ENCODE peak calls at places on chromosomes 2 and 18, in eight cellular contexts. F, R, U, J, B, X, D and N are unnamed samples.
A peak's percentile ranks its signal among the peaks of the same experiment; 100 is the strongest.

GRCh38 chr2:112706170-112706664 is 14.6 kb upstream of the NT5DC4 start:
- DNase-seq in B (no peak), X (no peak), F (peak; percentile 60), R (no peak), D (peak; percentile 71), U (no peak), J (peak; percentile 10), N (no peak)

GRCh38 chr2:149799296-149799695 is 211.7 kb upstream of the MMADHC start:
- DNase-seq in J (no peak), B (peak; percentile 35), D (peak; percentile 74), R (peak; percentile 19), U (no peak), F (peak; percentile 56), X (no peak), N (peak; percentile 42)

GRCh38 chr2:86035883-86036789 is 69.5 kb downstream of the POLR1A start:
- DNase-seq in F (peak; percentile 58), X (peak; percentile 87), U (peak; percentile 26), B (no peak), J (peak; percentile 72), R (peak; percentile 25), D (peak; percentile 90), N (peak; percentile 17)

GRCh38 chr18:11005528-11005927 is 143.8 kb downstream of the PIEZO2 start:
- DNase-seq in B (peak; percentile 36), D (peak; percentile 99), J (peak; percentile 61), U (peak; percentile 26), F (peak; percentile 1), R (peak; percentile 52), X (peak; percentile 74), N (peak; percentile 56)

GRCh38 chr2:2827691-2828315 is 496.7 kb upstream of the MYT1L start:
- DNase-seq in F (no peak), U (no peak), R (no peak), B (no peak), J (no peak), D (no peak), X (peak; percentile 33), N (no peak)

GRCh38 chr2:3199660-3200345 is 177.8 kb downstream of the EIPR1 start:
- DNase-seq in X (no peak), R (no peak), J (peak; percentile 26), B (no peak), F (no peak), D (no peak), U (no peak), N (no peak)

GRCh38 chr18:31664101-31664500 is 20.3 kb downstream of the B4GALT6 start:
- DNase-seq in J (no peak), U (no peak), X (no peak), F (no peak), R (no peak), D (no peak), B (no peak), N (no peak)

GRCh38 chr2:69469784-69470183 is 32.5 kb upstream of the NFU1 start:
- DNase-seq in F (peak; percentile 62), R (no peak), X (no peak), D (peak; percentile 26), B (no peak), U (no peak), J (no peak), N (no peak)

GRCh38 chr18:56377161-56377560 is 261.2 kb downstream of the TXNL1 start:
- DNase-seq in R (no peak), J (no peak), B (no peak), D (no peak), X (no peak), U (no peak), F (no peak), N (no peak)

GRCh38 chr18:44680271-44681038 is at the start of gene SETBP1:
- DNase-seq in J (peak; percentile 86), B (peak; percentile 31), F (peak; percentile 56), D (peak; percentile 40), X (peak; percentile 67), R (peak; percentile 52), U (peak; percentile 42), N (peak; percentile 23)

GRCh38 chr2:141015339-141016047 is 1115.3 kb downstream of the LRP1B start:
- DNase-seq in X (no peak), R (no peak), F (no peak), D (peak; percentile 3), B (no peak), J (no peak), U (no peak), N (no peak)

GRCh38 chr18:76402026-76402990 is 92.7 kb downstream of the ZNF516 start:
- DNase-seq in F (no peak), B (no peak), U (no peak), D (no peak), J (no peak), R (no peak), X (peak; percentile 50), N (no peak)

GRCh38 chr2:135182601-135183000 is 130.5 kb downstream of the RAB3GAP1 start:
- DNase-seq in U (no peak), F (no peak), D (no peak), J (no peak), B (no peak), R (no peak), X (no peak), N (no peak)

GRCh38 chr18:79868168-79868784 is 70.5 kb downstream of the KCNG2 start:
- DNase-seq in X (no peak), D (no peak), B (no peak), R (no peak), U (no peak), J (no peak), F (no peak), N (no peak)

GRCh38 chr18:42163316-42163715 is 208.3 kb downstream of the PIK3C3 start:
- DNase-seq in R (no peak), F (no peak), J (no peak), B (no peak), D (no peak), U (no peak), X (no peak), N (no peak)

GRCh38 chr2:216210711-216211131 is 101.6 kb downstream of the XRCC5 start:
- DNase-seq in F (no peak), D (peak; percentile 51), R (no peak), J (no peak), X (no peak), B (no peak), U (no peak), N (no peak)

GRCh38 chr18:28512357-28512756 is 335.4 kb upstream of the CDH2 start:
- DNase-seq in J (no peak), X (no peak), U (no peak), F (no peak), B (no peak), R (no peak), D (no peak), N (no peak)

GRCh38 chr2:231568785-231569435 is 23.8 kb upstream of the TEX44 start:
- DNase-seq in F (no peak), R (no peak), X (no peak), U (no peak), J (no peak), D (no peak), B (no peak), N (no peak)

GRCh38 chr2:192978317-192978874 is 783.7 kb upstream of the TMEFF2 start:
- DNase-seq in B (no peak), U (no peak), X (no peak), R (no peak), D (no peak), J (no peak), F (no peak), N (no peak)

GRCh38 chr18:32439802-32440201 is 30.9 kb downstream of the GAREM1 start:
- DNase-seq in J (no peak), U (no peak), R (no peak), D (no peak), X (no peak), F (peak; percentile 16), B (peak; percentile 9), N (peak; percentile 34)

GRCh38 chr18:27839141-27839540 is 337.8 kb downstream of the CDH2 start:
- DNase-seq in X (no peak), D (peak; percentile 85), F (peak; percentile 97), U (no peak), B (peak; percentile 81), J (no peak), R (peak; percentile 79), N (peak; percentile 90)

GRCh38 chr2:236814558-236814957 is 244.9 kb downstream of the ACKR3 start:
- DNase-seq in J (no peak), F (no peak), U (no peak), X (no peak), R (no peak), D (no peak), B (no peak), N (no peak)

GRCh38 chr2:130864830-130865229 is 28.1 kb downstream of the ARHGEF4 start:
- DNase-seq in R (peak; percentile 90), B (peak; percentile 66), X (peak; percentile 64), J (peak; percentile 62), U (no peak), D (peak; percentile 100), F (peak; percentile 99), N (peak; percentile 99)

GRCh38 chr2:191746306-191746705 is 68.4 kb downstream of the NABP1 start:
- DNase-seq in J (no peak), B (no peak), X (no peak), R (no peak), D (no peak), F (no peak), U (no peak), N (no peak)

GRCh38 chr2:61924895-61925663 is 19.6 kb downstream of the COMMD1 start:
- DNase-seq in J (no peak), D (no peak), F (no peak), R (no peak), X (no peak), U (no peak), B (no peak), N (no peak)

GRCh38 chr2:178404380-178404767 is 46.6 kb downstream of the PRKRA start:
- DNase-seq in F (peak; percentile 76), R (no peak), U (no peak), X (no peak), B (no peak), D (peak; percentile 73), J (no peak), N (peak; percentile 53)

GRCh38 chr2:44325897-44326296 is 35.4 kb downstream of the PREPL start:
- DNase-seq in B (no peak), D (no peak), J (no peak), F (no peak), U (no peak), X (no peak), R (no peak), N (no peak)

GRCh38 chr2:105888625-105889024 is 143.9 kb downstream of the NCK2 start:
- DNase-seq in F (peak; percentile 29), R (no peak), B (peak; percentile 29), U (no peak), D (no peak), X (no peak), J (no peak), N (peak; percentile 32)
- TF ChIP-seq CTCF in F (no peak), R (no peak), B (no peak), U (no peak), D (no peak), X (no peak), J (no peak), N (no peak)

GRCh38 chr18:77910347-77910746 is 660.7 kb downstream of the GALR1 start:
- DNase-seq in B (no peak), D (no peak), R (no peak), X (no peak), J (no peak), F (no peak), U (no peak), N (no peak)
- TF ChIP-seq CTCF in B (no peak), D (no peak), R (no peak), X (no peak), J (no peak), F (no peak), U (no peak), N (no peak)

GRCh38 chr18:48151421-48152095 is 221.1 kb upstream of the SMAD2 start:
- DNase-seq in D (no peak), R (no peak), J (no peak), F (no peak), U (no peak), X (peak; percentile 46), B (no peak), N (no peak)
- TF ChIP-seq CTCF in D (no peak), R (no peak), J (no peak), F (no peak), U (no peak), X (no peak), B (no peak), N (no peak)

GRCh38 chr2:104733544-104733943 is 120.4 kb upstream of the POU3F3 start:
- DNase-seq in U (no peak), X (no peak), D (no peak), B (peak; percentile 47), F (peak; percentile 20), J (no peak), R (peak; percentile 7), N (peak; percentile 46)
- TF ChIP-seq CTCF in U (peak; percentile 51), X (no peak), D (no peak), B (no peak), F (peak; percentile 24), J (no peak), R (peak; percentile 27), N (peak; percentile 16)